ENCODE peak calls at places on chromosomes 12 and 14, in ten cellular contexts. One of them, this sample, is unnamed.

GRCh38 chr14:92647499-92648279 is 100.7 kb downstream of the LGMN start:
- DNase-seq in GM12865: no peak
- DNase-seq in A549: no peak
- DNase-seq in activated T-cell treated with anti-CD3 and anti-CD28 coated beads for 24 hours: no peak
- DNase-seq in KG1: no peak
- DNase-seq in Calu3: no peak
- DNase-seq in lung: no peak
- DNase-seq in SJCRH30: no peak
- DNase-seq in osteocyte: no peak
- DNase-seq in activated CD8-positive, alpha-beta T cell treated with anti-CD3 and anti-CD28 coated beads, Interleukin-2, amount 10 ng/mL, durations not matched to agents 7 days and 5 days: no peak
- DNase-seq in this sample: no peak

GRCh38 chr14:76227450-76228050 is 75.8 kb downstream of the GPATCH2L start:
- DNase-seq in GM12865: no peak
- DNase-seq in A549: no peak
- DNase-seq in activated T-cell treated with anti-CD3 and anti-CD28 coated beads for 24 hours: no peak
- DNase-seq in KG1: no peak
- DNase-seq in Calu3: no peak
- DNase-seq in lung: no peak
- DNase-seq in SJCRH30: no peak
- DNase-seq in osteocyte: no peak
- DNase-seq in activated CD8-positive, alpha-beta T cell treated with anti-CD3 and anti-CD28 coated beads, Interleukin-2, amount 10 ng/mL, durations not matched to agents 7 days and 5 days: no peak
- DNase-seq in this sample: no peak

GRCh38 chr12:57816855-57817151 is 1.7 kb downstream of the AVIL start:
- DNase-seq in GM12865: no peak
- DNase-seq in A549: no peak
- DNase-seq in activated T-cell treated with anti-CD3 and anti-CD28 coated beads for 24 hours: no peak
- DNase-seq in KG1: no peak
- DNase-seq in Calu3: no peak
- DNase-seq in lung: peak
- DNase-seq in SJCRH30: peak
- DNase-seq in osteocyte: no peak
- DNase-seq in activated CD8-positive, alpha-beta T cell treated with anti-CD3 and anti-CD28 coated beads, Interleukin-2, amount 10 ng/mL, durations not matched to agents 7 days and 5 days: no peak
- DNase-seq in this sample: no peak

GRCh38 chr12:122087431-122088180 is 9.1 kb downstream of the MLXIP start:
- DNase-seq in GM12865: no peak
- DNase-seq in A549: no peak
- DNase-seq in activated T-cell treated with anti-CD3 and anti-CD28 coated beads for 24 hours: no peak
- DNase-seq in KG1: no peak
- DNase-seq in Calu3: no peak
- DNase-seq in lung: no peak
- DNase-seq in SJCRH30: no peak
- DNase-seq in osteocyte: no peak
- DNase-seq in activated CD8-positive, alpha-beta T cell treated with anti-CD3 and anti-CD28 coated beads, Interleukin-2, amount 10 ng/mL, durations not matched to agents 7 days and 5 days: no peak
- DNase-seq in this sample: no peak

GRCh38 chr14:23356036-23356435 is 3.3 kb upstream of the SLC22A17 start:
- DNase-seq in GM12865: no peak
- DNase-seq in A549: no peak
- DNase-seq in activated T-cell treated with anti-CD3 and anti-CD28 coated beads for 24 hours: no peak
- DNase-seq in KG1: no peak
- DNase-seq in Calu3: no peak
- DNase-seq in lung: no peak
- DNase-seq in SJCRH30: no peak
- DNase-seq in osteocyte: peak
- DNase-seq in activated CD8-positive, alpha-beta T cell treated with anti-CD3 and anti-CD28 coated beads, Interleukin-2, amount 10 ng/mL, durations not matched to agents 7 days and 5 days: no peak
- DNase-seq in this sample: no peak

GRCh38 chr12:111444706-111445310 is 39.1 kb downstream of the SH2B3 start:
- DNase-seq in GM12865: peak
- DNase-seq in A549: no peak
- DNase-seq in activated T-cell treated with anti-CD3 and anti-CD28 coated beads for 24 hours: peak
- DNase-seq in KG1: no peak
- DNase-seq in Calu3: no peak
- DNase-seq in lung: peak
- DNase-seq in SJCRH30: peak
- DNase-seq in osteocyte: peak
- DNase-seq in activated CD8-positive, alpha-beta T cell treated with anti-CD3 and anti-CD28 coated beads, Interleukin-2, amount 10 ng/mL, durations not matched to agents 7 days and 5 days: peak
- DNase-seq in this sample: peak

GRCh38 chr12:53938276-53939140 is at the start of gene HOXC13:
- DNase-seq in GM12865: no peak
- DNase-seq in A549: peak
- DNase-seq in activated T-cell treated with anti-CD3 and anti-CD28 coated beads for 24 hours: peak
- DNase-seq in KG1: no peak
- DNase-seq in Calu3: peak
- DNase-seq in lung: no peak
- DNase-seq in SJCRH30: peak
- DNase-seq in osteocyte: peak
- DNase-seq in activated CD8-positive, alpha-beta T cell treated with anti-CD3 and anti-CD28 coated beads, Interleukin-2, amount 10 ng/mL, durations not matched to agents 7 days and 5 days: no peak
- DNase-seq in this sample: no peak

GRCh38 chr12:77847665-77848431 is 17.2 kb downstream of the NAV3 start:
- DNase-seq in GM12865: peak
- DNase-seq in A549: no peak
- DNase-seq in activated T-cell treated with anti-CD3 and anti-CD28 coated beads for 24 hours: no peak
- DNase-seq in KG1: no peak
- DNase-seq in Calu3: no peak
- DNase-seq in lung: no peak
- DNase-seq in SJCRH30: peak
- DNase-seq in osteocyte: no peak
- DNase-seq in activated CD8-positive, alpha-beta T cell treated with anti-CD3 and anti-CD28 coated beads, Interleukin-2, amount 10 ng/mL, durations not matched to agents 7 days and 5 days: no peak
- DNase-seq in this sample: no peak